ENCODE peak calls at places on chromosomes 3 and 15, in nine cellular contexts. D is upper lobe of right lung, N is cardiac muscle cell, A is AG09309, L is pancreas, H is spleen, F is choroid plexus epithelial cell, B is OCI-LY7, I is astrocyte of the spinal cord. W is an unnamed sample.

GRCh38 chr3:126125781-126126251 is 41.9 kb upstream of the SLC41A3 start:
- DNase-seq in F (no peak), N (no peak), L (peak; percentile 28), A (no peak), H (peak; percentile 36), D (no peak), B (no peak), I (no peak), W (no peak)

GRCh38 chr3:131485116-131485515 is 17.7 kb downstream of the MRPL3 start:
- DNase-seq in F (peak; percentile 43), L (no peak), I (peak; percentile 37), B (no peak), A (no peak), N (no peak), H (no peak), D (no peak), W (no peak)

GRCh38 chr3:195227871-195228270 is 43.1 kb downstream of the XXYLT1 start:
- DNase-seq in B (no peak), I (no peak), H (peak; percentile 25), D (peak; percentile 52), F (no peak), A (no peak), L (peak; percentile 40), N (no peak), W (no peak)

GRCh38 chr3:182729903-182730674 is 63.2 kb upstream of the ATP11B start:
- DNase-seq in D (no peak), B (peak; percentile 56), F (no peak), N (no peak), L (no peak), A (no peak), I (no peak), H (no peak), W (no peak)

GRCh38 chr3:10459954-10460754 is 45.2 kb downstream of the ATP2B2 start:
- DNase-seq in D (no peak), N (peak; percentile 97), A (no peak), L (no peak), H (no peak), F (peak; percentile 89), B (peak; percentile 86), I (peak; percentile 82), W (peak; percentile 83)

GRCh38 chr3:181868576-181868975 is 156.9 kb downstream of the SOX2 start:
- DNase-seq in I (no peak), A (no peak), H (no peak), L (no peak), D (no peak), B (peak; percentile 41), F (no peak), N (no peak), W (no peak)

GRCh38 chr15:51600114-51600513 is 22.5 kb downstream of the DMXL2 start:
- DNase-seq in D (no peak), A (no peak), I (peak; percentile 20), L (no peak), H (no peak), N (no peak), F (no peak), B (no peak), W (no peak)

GRCh38 chr3:189123595-189124387 is 48.0 kb upstream of the TPRG1 start:
- DNase-seq in N (peak; percentile 52), D (no peak), F (no peak), I (no peak), H (no peak), B (no peak), L (no peak), A (no peak), W (peak; percentile 35)

GRCh38 chr3:101803152-101803782 is 24.3 kb downstream of the NXPE3 start:
- DNase-seq in F (peak; percentile 89), L (no peak), N (peak; percentile 88), H (peak; percentile 78), A (peak; percentile 49), I (peak; percentile 68), D (no peak), B (peak; percentile 89), W (peak; percentile 86)

GRCh38 chr15:91530951-91531582 is 322.4 kb upstream of the SLCO3A1 start:
- DNase-seq in L (no peak), I (no peak), B (no peak), H (no peak), A (no peak), F (no peak), D (no peak), N (no peak), W (no peak)

GRCh38 chr15:101189341-101189679 is 62.5 kb downstream of the CHSY1 start:
- DNase-seq in F (no peak), L (no peak), B (no peak), H (no peak), A (no peak), I (no peak), N (no peak), D (no peak), W (peak; percentile 64)

GRCh38 chr15:31214864-31215489 is 111.7 kb upstream of the KLF13 start:
- DNase-seq in N (no peak), H (peak; percentile 84), F (peak; percentile 29), B (no peak), D (peak; percentile 92), A (no peak), L (no peak), I (no peak), W (peak; percentile 76)

GRCh38 chr3:125647318-125648014 is 52.2 kb upstream of the OSBPL11 start:
- DNase-seq in I (no peak), B (no peak), F (no peak), A (no peak), N (no peak), H (no peak), L (no peak), D (peak; percentile 87), W (no peak)

GRCh38 chr3:141901914-141902313 is 25.5 kb downstream of the ATP1B3 start:
- DNase-seq in I (no peak), F (no peak), L (no peak), D (no peak), H (no peak), N (no peak), A (no peak), B (peak; percentile 60), W (no peak)

GRCh38 chr3:29922990-29923746 is 642.3 kb downstream of the RBMS3 start:
- DNase-seq in B (no peak), H (no peak), A (peak; percentile 54), D (no peak), N (no peak), F (peak; percentile 93), I (peak; percentile 89), L (no peak), W (peak; percentile 97)

GRCh38 chr3:157026091-157026490 is 133.9 kb downstream of the CCNL1 start:
- DNase-seq in I (no peak), D (no peak), L (no peak), B (no peak), A (peak; percentile 13), H (no peak), F (no peak), N (no peak), W (no peak)

GRCh38 chr3:102398196-102398595 is 36.6 kb upstream of the ZPLD1 start:
- DNase-seq in B (no peak), A (no peak), F (no peak), N (no peak), I (no peak), L (no peak), H (no peak), D (no peak), W (no peak)

GRCh38 chr3:113222412-113223086 is 11.2 kb downstream of the BOC start:
- DNase-seq in B (no peak), D (no peak), F (no peak), H (peak; percentile 50), N (no peak), L (peak; percentile 86), I (no peak), A (no peak), W (no peak)

GRCh38 chr3:106249159-106249558 is 380.3 kb upstream of the CBLB start:
- DNase-seq in N (no peak), D (no peak), A (no peak), B (no peak), H (no peak), F (peak; percentile 54), L (no peak), I (peak; percentile 13), W (peak; percentile 12)

GRCh38 chr3:149751551-149751950 is 738 bp downstream of the COMMD2 start:
- DNase-seq in L (no peak), A (no peak), N (no peak), D (no peak), I (no peak), F (no peak), H (no peak), B (peak; percentile 7), W (no peak)
- H3K4me3 ChIP-seq in L (peak overlapping the region; percentile 87), A (peak overlapping the region; percentile 90), N (peak overlapping the region; percentile 93), D (peak overlapping the region; percentile 95), I (peak overlapping the region; percentile 92), F (peak overlapping the region; percentile 98), H (peak overlapping the region; percentile 49), B (peak overlapping the region; percentile 77), W (peak overlapping the region; percentile 94)

GRCh38 chr15:71821547-71822129 is 11.3 kb downstream of the NR2E3 start:
- DNase-seq in H (no peak), B (no peak), N (no peak), F (no peak), L (no peak), D (no peak), A (no peak), I (no peak), W (no peak)
- TF ChIP-seq CTCF in H (no peak), B (no peak), N (no peak), F (no peak), L (no peak), D (no peak), A (no peak), I (no peak), W (no peak)

DNA sequence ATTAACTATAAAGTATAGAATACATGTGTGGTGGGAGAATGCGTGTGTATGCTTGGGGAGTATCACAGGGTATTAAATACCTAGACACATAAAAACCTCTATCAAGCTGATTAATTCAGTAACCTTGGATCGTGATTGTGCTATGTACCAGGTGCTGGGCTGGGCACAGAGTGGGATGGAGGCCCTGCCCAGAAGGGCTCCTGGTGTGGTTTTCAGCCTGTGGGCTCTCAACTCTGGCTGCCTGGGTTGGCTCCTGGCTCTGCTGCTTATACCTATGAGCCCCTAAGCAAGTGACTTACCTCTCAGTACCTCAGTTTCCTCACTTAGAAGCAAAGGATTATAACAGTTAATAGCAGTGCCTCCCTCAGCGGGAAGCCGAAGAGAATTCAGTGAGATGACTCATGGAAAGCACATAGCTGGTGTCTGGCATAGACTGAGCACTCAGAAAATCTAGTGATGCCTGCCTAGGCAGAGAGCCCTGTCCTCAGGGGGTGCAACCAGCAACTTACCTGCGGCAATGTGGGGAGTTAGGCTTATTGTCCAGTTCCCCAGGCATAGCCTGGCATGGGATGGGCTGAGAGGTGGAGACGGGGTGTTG is 90.6 kb upstream of the MYZAP start:
- DNase-seq in A (no peak), F (peak; percentile 66), H (no peak), B (no peak), N (no peak), L (no peak), D (no peak), I (peak; percentile 52), W (peak; percentile 19)
- H3K4me3 ChIP-seq in A (no peak overlapping the region), F (no peak overlapping the region), H (no peak overlapping the region), B (no peak overlapping the region), N (no peak overlapping the region), L (no peak overlapping the region), D (no peak overlapping the region), I (no peak overlapping the region), W (no peak overlapping the region)

DNA sequence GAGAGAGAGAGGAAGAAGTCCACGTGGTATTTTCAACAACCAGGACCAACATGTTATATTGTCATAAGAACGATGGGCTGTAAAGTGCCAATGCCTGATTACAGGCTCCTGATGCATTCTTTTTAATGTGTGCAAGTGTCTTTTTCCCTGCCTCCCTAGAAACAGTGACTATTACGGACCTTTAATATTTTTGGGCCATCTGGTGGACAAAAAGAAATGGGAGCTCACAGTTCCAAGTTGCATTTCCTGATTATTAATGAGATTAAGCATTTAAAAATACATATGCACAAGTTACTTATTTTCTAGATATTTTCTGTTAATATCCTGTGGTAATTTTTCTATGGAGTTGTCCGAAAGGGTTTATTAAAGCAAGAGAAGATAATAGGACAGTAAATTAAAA is 530.2 kb downstream of the NR2F2 start:
- DNase-seq in I (no peak), L (no peak), N (no peak), D (no peak), F (peak; percentile 6), B (no peak), A (no peak), H (no peak), W (no peak)
- TF ChIP-seq CTCF in I (no peak), L (no peak), N (no peak), D (no peak), F (peak; percentile 25), B (no peak), A (no peak), H (no peak), W (no peak)